ENCODE peak calls at places on chromosomes 11 and 22, in four cellular contexts. I is DND-41, V is transverse colon, W is upper lobe of right lung. X is an unnamed sample. For H3K4me1 and H3K27me3, the result is how much of the 10 kb centered on the place peaks cover.

GRCh38 chr11:67085617-67086016 is 29.0 kb downstream of the RHOD start:
- DNase-seq in I (no peak), V (no peak), W (no peak), X (no peak)

GRCh38 chr22:45863981-45864751 is 112.8 kb downstream of the WNT7B start:
- DNase-seq in I (peak), V (peak), W (peak), X (peak)

GRCh38 chr22:48939441-48940265 is 888.0 kb downstream of the BRD1 start:
- DNase-seq in I (no peak), V (peak), W (peak), X (no peak)

GRCh38 chr11:28581286-28582242 is 473.4 kb downstream of the METTL15 start:
- DNase-seq in I (no peak), V (no peak), W (no peak), X (no peak)

GRCh38 chr11:106917973-106918372 is 100.3 kb downstream of the GUCY1A2 start:
- DNase-seq in I (peak), V (no peak), W (no peak), X (no peak)

GRCh38 chr11:75140269-75141138 is 10.4 kb upstream of the SLCO2B1 start:
- DNase-seq in I (peak), V (peak), W (peak), X (peak)

GRCh38 chr11:44842219-44842618 is 108.5 kb downstream of the TP53I11 start:
- DNase-seq in I (no peak), V (no peak), W (no peak), X (no peak)

GRCh38 chr11:128519353-128519752 is 68.0 kb downstream of the ETS1 start:
- DNase-seq in I (no peak), V (no peak), W (no peak), X (peak)

GRCh38 chr11:71936825-71937224 is 8.0 kb downstream of the RNF121 start:
- DNase-seq in I (no peak), V (no peak), W (no peak), X (no peak)

GRCh38 chr11:68002943-68003845 is 703 bp downstream of the UNC93B1 start:
- DNase-seq in I (no peak), V (peak), W (peak), X (peak)

GRCh38 chr11:119446871-119447663 is 24.1 kb upstream of the THY1 start:
- DNase-seq in I (no peak), V (no peak), W (no peak), X (no peak)

GRCh38 chr11:59429924-59430516 is 3.8 kb upstream of the OR5A2 start:
- DNase-seq in I (peak), V (no peak), W (no peak), X (no peak)

GRCh38 chr11:78796956-78797355 is 222.3 kb upstream of the NARS2 start:
- DNase-seq in I (no peak), V (no peak), W (no peak), X (no peak)

GRCh38 chr11:101582242-101583052 is 1.4 kb downstream of the TRPC6 start:
- DNase-seq in I (no peak), V (no peak), W (no peak), X (no peak)

GRCh38 chr22:50216684-50217520 is 16.1 kb downstream of the SELENOO start:
- DNase-seq in I (no peak), V (no peak), W (no peak), X (no peak)

GRCh38 chr11:20854214-20854613 is 184.8 kb downstream of the NELL1 start:
- DNase-seq in I (peak), V (no peak), W (no peak), X (no peak)

GRCh38 chr11:35629914-35630313 is 11.7 kb downstream of the FJX1 start:
- DNase-seq in I (no peak), V (no peak), W (no peak), X (no peak)

GRCh38 chr11:12143461-12144258 is 33.3 kb downstream of the MICAL2 start:
- DNase-seq in I (no peak), V (peak), W (peak), X (no peak)

GRCh38 chr11:126431401-126432064 is 76.0 kb downstream of the ST3GAL4 start:
- DNase-seq in I (no peak), V (peak), W (no peak), X (no peak)

GRCh38 chr11:26473216-26474194 is 98.6 kb downstream of the MUC15 start:
- DNase-seq in I (no peak), V (no peak), W (no peak), X (no peak)

GRCh38 chr11:69321877-69322350 is 28.0 kb downstream of the MYEOV start:
- DNase-seq in I (no peak), V (no peak), W (peak), X (no peak)

GRCh38 chr11:126375726-126376125 is 20.2 kb downstream of the ST3GAL4 start:
- DNase-seq in I (no peak), V (no peak), W (no peak), X (no peak)

GRCh38 chr11:8336356-8337114 is 72.9 kb upstream of the LMO1 start:
- DNase-seq in I (no peak), V (no peak), W (no peak), X (no peak)

GRCh38 chr11:45933131-45933821 is 10.8 kb downstream of the LARGE2 start:
- DNase-seq in I (no peak), V (no peak), W (peak), X (no peak)

GRCh38 chr11:99791354-99791753 is 770.6 kb downstream of the CNTN5 start:
- DNase-seq in I (no peak), V (no peak), W (no peak), X (no peak)

GRCh38 chr11:69297926-69298777 is 4.2 kb downstream of the MYEOV start:
- DNase-seq in I (peak), V (peak), W (peak), X (peak)

GRCh38 chr11:125328181-125328580 is 163.6 kb downstream of the PKNOX2 start:
- DNase-seq in I (no peak), V (no peak), W (no peak), X (no peak)

GRCh38 chr11:134577801-134578200 is 165.8 kb upstream of the B3GAT1 start:
- DNase-seq in I (no peak), V (no peak), W (no peak), X (no peak)

GRCh38 chr11:123408619-123409455 is 21.2 kb upstream of the GRAMD1B start:
- DNase-seq in I (no peak), V (no peak), W (no peak), X (no peak)

GRCh38 chr11:10386861-10387208 is 68.2 kb upstream of the AMPD3 start:
- DNase-seq in I (no peak), V (no peak), W (no peak), X (no peak)

DNA sequence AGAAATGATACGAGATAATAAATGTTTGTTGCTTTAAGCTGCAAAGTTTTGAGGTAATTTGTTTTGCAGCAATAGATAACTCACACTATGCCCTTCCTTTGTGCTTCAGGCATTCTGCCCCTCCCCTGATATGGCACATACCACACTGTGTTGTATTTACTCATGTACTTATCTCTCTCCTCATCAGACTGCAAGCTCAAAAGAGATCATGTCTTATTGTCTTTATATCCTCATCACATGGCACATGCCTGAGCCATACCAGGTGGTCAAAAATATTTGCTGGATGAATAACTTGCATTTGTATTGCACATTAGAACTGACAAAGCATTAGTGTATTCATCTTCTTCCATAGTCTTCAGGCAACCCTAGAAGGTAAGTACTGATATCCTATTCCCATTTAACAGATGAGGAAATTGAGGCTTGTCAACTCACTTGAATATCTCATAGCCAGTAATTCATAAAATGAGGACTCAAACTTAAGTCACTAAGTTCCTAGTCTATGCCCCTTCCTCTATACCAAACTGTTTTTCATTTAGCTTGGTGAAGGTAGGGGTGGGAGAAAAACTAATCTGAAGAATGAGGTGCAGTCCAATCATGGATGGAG is 83.9 kb upstream of the EED start:
- DNase-seq in I (no peak), V (no peak), W (no peak), X (peak)
- H3K4me3 ChIP-seq in I (no peak), V (no peak), W (no peak), X (no peak)

GRCh38 chr22:41862530-41863266 is 29.8 kb downstream of the SREBF2 start:
- DNase-seq in I (no peak), V (no peak), W (no peak), X (peak)

GRCh38 chr22:41857860-41858199 is 24.9 kb downstream of the SREBF2 start:
- DNase-seq in I (no peak), V (no peak), W (no peak), X (no peak)

GRCh38 chr22:41862160-41862529 is 29.2 kb downstream of the SREBF2 start:
- DNase-seq in I (no peak), V (no peak), W (no peak), X (peak)

GRCh38 chr22:41856484-41856883 is 23.6 kb downstream of the SREBF2 start:
- DNase-seq in I (no peak), V (peak), W (no peak), X (no peak)

DNA sequence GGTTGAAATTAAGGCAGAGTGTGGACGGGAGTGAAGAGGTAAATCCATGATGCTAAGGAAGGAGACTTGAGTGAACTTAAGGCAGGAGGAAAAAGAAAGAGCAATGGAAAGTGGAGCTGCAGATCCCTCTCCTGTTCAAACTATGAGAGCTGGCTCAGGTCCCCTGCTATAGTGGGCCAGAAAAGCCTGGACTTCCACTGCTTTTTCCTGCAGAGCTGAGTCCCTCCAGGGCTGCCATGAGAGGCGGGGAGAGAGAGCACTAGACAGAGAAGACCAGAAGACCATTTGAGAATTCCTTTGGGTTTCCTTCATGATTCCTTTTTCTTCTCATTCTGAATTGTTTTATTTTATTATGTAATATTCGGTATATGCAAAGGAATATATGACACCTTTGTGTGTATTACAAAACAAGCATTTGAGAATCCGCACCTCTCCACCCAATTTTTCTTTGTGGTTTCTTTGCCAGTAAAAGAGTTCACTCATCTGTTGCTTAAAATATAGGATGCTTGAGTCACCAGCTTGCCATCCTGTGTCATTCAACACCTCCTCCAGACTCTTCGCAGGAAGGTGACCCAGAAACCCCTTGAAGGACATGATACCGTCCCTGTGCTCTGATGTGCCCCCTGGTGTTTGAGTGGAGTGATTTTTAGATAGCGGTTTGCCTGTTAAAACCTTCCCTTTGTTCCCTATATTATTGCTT is 24.4 kb downstream of the SREBF2 start:
- DNase-seq in I (peak), V (peak), W (no peak), X (peak)
- H3K4me1 ChIP-seq in I (under half), V (half or more), W (under half), X (under half)

GRCh38 chr11:1597331-1597741 is 758 bp downstream of the KRTAP5-2 start:
- DNase-seq in I (no peak), V (no peak), W (no peak), X (no peak)
- H3K27me3 ChIP-seq in I (under half), V (under half), W (under half), X (under half)

GRCh38 chr22:38461414-38462081 is 6.3 kb upstream of the KDELR3 start:
- DNase-seq in I (peak), V (peak), W (peak), X (peak)
- H3K4me3 ChIP-seq in I (no peak), V (no peak), W (peak), X (no peak)

DNA sequence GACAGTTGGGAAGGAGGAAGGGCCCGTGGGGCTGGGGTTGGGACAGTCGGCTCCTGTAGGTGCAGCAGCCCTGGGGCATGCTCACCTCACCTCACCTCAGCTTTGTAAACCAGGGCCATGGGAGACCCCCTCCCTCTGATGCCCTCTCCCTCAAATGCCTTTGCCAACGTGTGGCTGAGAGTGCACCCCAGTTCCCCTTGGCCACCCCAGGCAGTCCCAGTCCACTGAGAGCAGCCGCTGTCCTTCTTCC is 4.2 kb upstream of the NEAT1 start:
- DNase-seq in I (no peak), V (no peak), W (no peak), X (no peak)
- H3K4me1 ChIP-seq in I (half or more), V (half or more), W (under half), X (half or more)

GRCh38 chr11:73579641-73580434 is 18.1 kb downstream of the FAM168A start:
- DNase-seq in I (no peak), V (no peak), W (no peak), X (no peak)
- H3K27me3 ChIP-seq in I (under half), V (under half), W (under half), X (under half)

GRCh38 chr11:64208796-64209562 is 2.5 kb downstream of the FERMT3 start:
- DNase-seq in I (no peak), V (no peak), W (peak), X (no peak)
- H3K4me3 ChIP-seq in I (no peak), V (no peak), W (no peak), X (no peak)

DNA sequence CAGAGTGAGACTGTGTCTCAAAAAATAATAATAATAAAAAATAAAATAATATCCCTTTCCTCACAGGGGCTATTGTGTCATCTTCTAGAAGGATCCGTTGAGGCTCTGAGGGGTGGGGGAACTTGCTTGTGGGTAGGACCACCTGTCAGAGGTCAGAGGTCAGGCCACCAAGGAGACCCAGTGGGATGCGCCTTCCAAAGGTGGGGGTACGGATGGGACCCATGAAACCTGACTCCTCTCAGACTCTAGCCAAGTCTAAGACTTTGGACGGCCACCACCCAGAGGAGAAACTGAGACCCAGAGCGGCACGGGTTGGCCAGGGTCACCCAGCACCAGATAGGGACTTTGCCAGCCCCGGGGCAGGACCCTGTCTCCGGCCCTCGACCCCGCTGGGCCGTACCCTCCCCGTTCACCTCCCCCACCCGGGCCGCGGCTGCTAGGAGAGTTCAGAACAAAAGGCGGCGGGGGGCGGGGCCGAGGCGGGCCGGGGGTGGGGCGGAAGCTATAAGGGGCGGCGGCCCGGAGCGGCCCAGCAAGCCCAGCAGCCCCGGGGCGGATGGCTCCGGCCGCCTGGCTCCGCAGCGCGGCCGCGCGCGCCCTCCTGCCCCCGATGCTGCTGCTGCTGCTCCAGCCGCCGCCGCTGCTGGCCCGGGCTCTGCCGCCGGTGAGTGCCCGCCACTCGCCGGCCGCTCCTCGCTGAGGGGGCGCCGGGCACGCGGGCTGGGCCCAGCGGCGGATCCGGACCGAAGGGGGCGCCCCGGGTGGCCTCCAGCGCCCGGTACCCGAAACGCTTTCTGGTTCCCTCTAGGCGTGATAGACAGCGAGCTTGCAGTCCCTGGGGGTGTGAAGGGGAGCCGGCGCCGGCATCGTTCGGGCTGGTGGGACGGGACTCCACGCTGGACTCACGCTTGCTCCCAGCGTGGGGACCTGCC is at the start of gene MMP11:
- DNase-seq in I (peak), V (peak), W (peak), X (peak)
- H3K4me1 ChIP-seq in I (under half), V (under half), W (under half), X (under half)

X was measured in CD4-positive, CD25-positive, alpha-beta regulatory T cell.